ENCODE peak calls at places on chromosomes 2 and 18, in four cellular contexts. One of them, this sample, is unnamed. For H3K4me1, the result is how much of the 10 kb centered on the place peaks cover.

GRCh38 chr2:149648282-149649030 is 60.9 kb upstream of the MMADHC start:
- DNase-seq in IMR-90: peak
- DNase-seq in stomach: no peak
- DNase-seq in sigmoid colon: peak
- DNase-seq in this sample: no peak

GRCh38 chr2:109247812-109248211 is 118.8 kb downstream of the SH3RF3 start:
- DNase-seq in IMR-90: no peak
- DNase-seq in stomach: no peak
- DNase-seq in sigmoid colon: no peak
- DNase-seq in this sample: no peak

GRCh38 chr18:73549236-73549635 is 598.4 kb downstream of the FBXO15 start:
- DNase-seq in sigmoid colon: no peak
- DNase-seq in IMR-90: peak
- DNase-seq in stomach: no peak
- DNase-seq in this sample: no peak

GRCh38 chr18:9922592-9923308 is 8.9 kb downstream of the VAPA start:
- DNase-seq in IMR-90: no peak
- DNase-seq in sigmoid colon: no peak
- DNase-seq in stomach: no peak
- DNase-seq in this sample: no peak

GRCh38 chr18:79300382-79300781 is 95.3 kb upstream of the NFATC1 start:
- DNase-seq in sigmoid colon: no peak
- DNase-seq in IMR-90: no peak
- DNase-seq in stomach: no peak
- DNase-seq in this sample: no peak

GRCh38 chr2:7034313-7034712 is 117.1 kb downstream of the RNF144A start:
- DNase-seq in IMR-90: no peak
- DNase-seq in sigmoid colon: peak
- DNase-seq in stomach: no peak
- DNase-seq in this sample: no peak

GRCh38 chr2:170354409-170354808 is 176.5 kb downstream of the MYO3B start:
- DNase-seq in stomach: no peak
- DNase-seq in sigmoid colon: no peak
- DNase-seq in IMR-90: no peak
- DNase-seq in this sample: no peak

GRCh38 chr2:239780236-239780997 is 244.7 kb downstream of the NDUFA10 start:
- DNase-seq in IMR-90: no peak
- DNase-seq in sigmoid colon: peak
- DNase-seq in stomach: no peak
- DNase-seq in this sample: no peak

DNA sequence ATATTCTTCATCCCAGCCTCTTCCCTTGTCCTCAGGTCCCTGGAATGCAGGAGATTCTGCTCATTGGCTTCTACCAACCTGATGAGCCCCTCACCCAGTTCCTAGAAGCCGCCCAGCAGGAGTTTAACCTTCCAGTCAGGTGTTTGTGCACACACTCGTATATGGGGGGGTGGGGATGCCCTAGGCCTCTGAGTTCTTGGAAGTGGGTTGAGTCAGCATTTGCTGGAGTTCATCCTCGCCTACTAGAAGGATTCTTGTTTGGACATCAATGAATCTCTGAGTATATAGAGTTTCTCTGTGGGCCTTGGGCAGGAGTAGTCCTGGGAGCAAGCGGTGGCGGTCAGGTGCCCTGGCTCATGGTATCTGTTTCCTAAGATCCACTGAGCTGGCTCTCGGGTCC is 2.8 kb downstream of the GMPPA start:
- DNase-seq in IMR-90: peak
- DNase-seq in stomach: no peak
- DNase-seq in sigmoid colon: no peak
- DNase-seq in this sample: no peak
- H3K4me3 ChIP-seq in IMR-90: no peak
- H3K4me3 ChIP-seq in stomach: no peak
- H3K4me3 ChIP-seq in sigmoid colon: no peak
- H3K4me3 ChIP-seq in this sample: no peak

GRCh38 chr2:217632036-217632435 is 370.8 kb downstream of the TNS1 start:
- DNase-seq in sigmoid colon: peak
- DNase-seq in IMR-90: no peak
- DNase-seq in stomach: no peak
- DNase-seq in this sample: no peak
- H3K4me1 ChIP-seq in sigmoid colon: under half
- H3K4me1 ChIP-seq in IMR-90: under half
- H3K4me1 ChIP-seq in stomach: under half
- H3K4me1 ChIP-seq in this sample: under half

DNA sequence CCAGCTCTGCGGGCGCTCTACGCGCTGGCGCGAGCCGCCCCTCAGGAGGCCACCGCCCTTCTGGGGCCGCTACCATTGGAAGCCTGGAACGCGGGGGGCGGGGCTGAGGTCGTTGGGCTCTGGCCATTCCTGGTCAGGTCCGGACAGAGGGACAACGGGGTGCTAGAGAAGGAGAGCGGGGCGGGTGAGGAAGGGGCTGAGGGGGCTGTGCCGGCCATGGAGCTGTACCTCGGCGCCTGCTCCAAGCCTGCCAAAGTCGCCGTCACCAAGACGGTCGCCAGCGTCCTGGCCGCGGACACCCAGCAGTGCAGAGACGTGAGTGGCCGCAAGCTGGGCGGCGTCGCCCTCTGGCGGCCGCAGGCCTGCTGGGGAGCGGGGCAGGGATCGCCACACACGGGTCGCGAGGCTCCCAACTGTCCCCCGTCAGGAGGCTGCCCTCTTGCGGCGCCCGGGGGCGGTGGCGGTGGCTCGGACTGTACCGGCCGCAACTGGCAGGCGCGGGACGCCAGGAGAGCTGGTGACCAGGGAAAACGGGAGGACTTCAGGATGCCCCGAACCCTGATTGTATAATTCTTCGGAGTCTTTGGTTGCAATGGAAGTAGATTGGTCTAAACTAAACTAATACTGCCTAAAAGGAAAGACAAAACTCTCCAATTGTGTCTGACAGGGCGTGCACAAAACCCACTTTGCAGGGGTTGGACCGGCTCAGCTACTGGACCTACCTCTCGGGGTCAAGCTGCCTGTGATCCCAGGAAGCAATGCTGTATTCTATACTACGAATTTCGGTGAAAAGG is at the start of gene FSIP2:
- DNase-seq in IMR-90: peak
- DNase-seq in stomach: peak
- DNase-seq in sigmoid colon: peak
- DNase-seq in this sample: peak
- H3K4me3 ChIP-seq in IMR-90: peak
- H3K4me3 ChIP-seq in stomach: peak
- H3K4me3 ChIP-seq in sigmoid colon: peak
- H3K4me3 ChIP-seq in this sample: no peak

GRCh38 chr2:189128961-189129360 is 50.6 kb downstream of the COL5A2 start:
- DNase-seq in sigmoid colon: no peak
- DNase-seq in stomach: no peak
- DNase-seq in IMR-90: no peak
- DNase-seq in this sample: no peak
- H3K4me1 ChIP-seq in sigmoid colon: under half
- H3K4me1 ChIP-seq in stomach: under half
- H3K4me1 ChIP-seq in IMR-90: under half
- H3K4me1 ChIP-seq in this sample: under half

DNA sequence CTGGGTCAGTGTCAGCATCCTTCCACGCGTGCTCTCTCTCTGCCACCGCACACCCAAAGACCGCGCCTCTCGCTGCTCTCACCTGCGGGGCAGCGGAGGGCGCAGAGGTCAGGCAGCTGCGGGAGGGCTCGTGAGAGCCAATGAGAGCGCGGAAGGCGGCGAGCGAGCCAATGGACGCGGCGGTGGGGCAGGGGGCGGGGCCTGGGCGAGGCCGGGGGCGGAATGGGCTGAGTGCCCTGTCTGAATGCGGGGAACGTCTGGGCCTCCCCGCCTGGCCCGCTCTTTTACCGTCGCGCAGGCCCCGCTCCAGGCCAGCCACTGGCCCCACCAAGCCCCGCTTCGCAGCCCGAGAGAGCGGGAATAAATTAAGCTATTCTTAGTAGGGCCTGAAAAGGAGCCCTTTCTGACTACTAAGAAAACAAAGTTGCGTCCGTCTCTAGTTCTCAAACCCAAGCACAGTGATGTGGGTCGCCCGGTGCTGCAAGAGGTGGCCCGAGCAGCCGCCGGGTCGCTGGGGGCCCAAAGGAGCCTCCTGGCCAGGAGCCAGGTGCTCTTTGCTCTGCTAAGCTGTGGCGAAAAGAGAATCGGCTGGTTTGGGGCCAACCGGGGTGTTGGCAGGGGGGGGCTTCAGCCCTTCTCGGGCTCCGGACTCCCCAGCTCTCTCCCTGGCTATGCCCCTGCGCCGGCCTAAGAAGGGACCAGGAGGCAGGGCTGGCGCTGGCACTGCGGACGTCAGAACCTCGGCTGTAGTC is 81.1 kb upstream of the GLI2 start:
- DNase-seq in stomach: no peak
- DNase-seq in IMR-90: no peak
- DNase-seq in sigmoid colon: no peak
- DNase-seq in this sample: no peak
- H3K4me3 ChIP-seq in stomach: no peak
- H3K4me3 ChIP-seq in IMR-90: no peak
- H3K4me3 ChIP-seq in sigmoid colon: no peak
- H3K4me3 ChIP-seq in this sample: no peak